ENCODE peak calls at places on chromosomes 16 and 17, in ten cellular contexts. One of them, this sample, is unnamed.

GRCh38 chr16:25922438-25922837 is 230.7 kb downstream of the HS3ST4 start:
- DNase-seq in BJ: no peak
- DNase-seq in bronchial epithelial cell: peak
- DNase-seq in skeletal muscle cell: no peak
- DNase-seq in AG10803: no peak
- DNase-seq in endodermal cell: no peak
- DNase-seq in heart left ventricle: no peak
- DNase-seq in CD8-positive, alpha-beta memory T cell: no peak
- DNase-seq in transverse colon: no peak
- DNase-seq in cardiac muscle cell: no peak
- DNase-seq in this sample: no peak

GRCh38 chr16:84484579-84485254 is 19.7 kb downstream of the MEAK7 start:
- DNase-seq in bronchial epithelial cell: peak
- DNase-seq in AG10803: peak
- DNase-seq in CD8-positive, alpha-beta memory T cell: no peak
- DNase-seq in heart left ventricle: peak
- DNase-seq in skeletal muscle cell: no peak
- DNase-seq in BJ: no peak
- DNase-seq in endodermal cell: peak
- DNase-seq in transverse colon: peak
- DNase-seq in cardiac muscle cell: peak
- DNase-seq in this sample: peak

GRCh38 chr16:83713597-83713996 is 94.2 kb upstream of the HSBP1 start:
- DNase-seq in skeletal muscle cell: no peak
- DNase-seq in bronchial epithelial cell: no peak
- DNase-seq in CD8-positive, alpha-beta memory T cell: no peak
- DNase-seq in endodermal cell: peak
- DNase-seq in heart left ventricle: no peak
- DNase-seq in BJ: no peak
- DNase-seq in AG10803: no peak
- DNase-seq in cardiac muscle cell: no peak
- DNase-seq in transverse colon: no peak
- DNase-seq in this sample: no peak

GRCh38 chr16:4558026-4558425 is 1.9 kb downstream of the C16orf96 start:
- DNase-seq in endodermal cell: no peak
- DNase-seq in bronchial epithelial cell: no peak
- DNase-seq in BJ: no peak
- DNase-seq in heart left ventricle: no peak
- DNase-seq in CD8-positive, alpha-beta memory T cell: no peak
- DNase-seq in cardiac muscle cell: no peak
- DNase-seq in AG10803: no peak
- DNase-seq in transverse colon: no peak
- DNase-seq in skeletal muscle cell: no peak
- DNase-seq in this sample: no peak

GRCh38 chr17:66398059-66398458 is 95.6 kb downstream of the PRKCA start:
- DNase-seq in cardiac muscle cell: no peak
- DNase-seq in skeletal muscle cell: no peak
- DNase-seq in transverse colon: no peak
- DNase-seq in CD8-positive, alpha-beta memory T cell: no peak
- DNase-seq in heart left ventricle: no peak
- DNase-seq in AG10803: no peak
- DNase-seq in bronchial epithelial cell: no peak
- DNase-seq in endodermal cell: no peak
- DNase-seq in BJ: no peak
- DNase-seq in this sample: no peak

GRCh38 chr17:47694018-47694817 is at the start of gene TBKBP1:
- DNase-seq in bronchial epithelial cell: no peak
- DNase-seq in CD8-positive, alpha-beta memory T cell: peak
- DNase-seq in heart left ventricle: peak
- DNase-seq in endodermal cell: peak
- DNase-seq in cardiac muscle cell: peak
- DNase-seq in BJ: no peak
- DNase-seq in skeletal muscle cell: peak
- DNase-seq in AG10803: peak
- DNase-seq in transverse colon: peak
- DNase-seq in this sample: peak

GRCh38 chr17:74214642-74215331 is 1.4 kb downstream of the TTYH2 start:
- DNase-seq in heart left ventricle: peak
- DNase-seq in CD8-positive, alpha-beta memory T cell: no peak
- DNase-seq in bronchial epithelial cell: no peak
- DNase-seq in endodermal cell: no peak
- DNase-seq in BJ: no peak
- DNase-seq in transverse colon: no peak
- DNase-seq in skeletal muscle cell: no peak
- DNase-seq in AG10803: no peak
- DNase-seq in cardiac muscle cell: no peak
- DNase-seq in this sample: no peak

GRCh38 chr17:8608001-8608400 is 22.5 kb downstream of the MYH10 start:
- DNase-seq in BJ: no peak
- DNase-seq in heart left ventricle: no peak
- DNase-seq in transverse colon: no peak
- DNase-seq in AG10803: no peak
- DNase-seq in cardiac muscle cell: no peak
- DNase-seq in CD8-positive, alpha-beta memory T cell: no peak
- DNase-seq in bronchial epithelial cell: no peak
- DNase-seq in skeletal muscle cell: no peak
- DNase-seq in endodermal cell: no peak
- DNase-seq in this sample: no peak

GRCh38 chr17:6071528-6072065 is 1.4 kb downstream of the WSCD1 start:
- DNase-seq in AG10803: no peak
- DNase-seq in bronchial epithelial cell: no peak
- DNase-seq in endodermal cell: no peak
- DNase-seq in cardiac muscle cell: no peak
- DNase-seq in heart left ventricle: no peak
- DNase-seq in transverse colon: no peak
- DNase-seq in BJ: no peak
- DNase-seq in CD8-positive, alpha-beta memory T cell: no peak
- DNase-seq in skeletal muscle cell: no peak
- DNase-seq in this sample: no peak

GRCh38 chr17:6070280-6070894 is at the start of gene WSCD1:
- DNase-seq in cardiac muscle cell: no peak
- DNase-seq in bronchial epithelial cell: no peak
- DNase-seq in AG10803: no peak
- DNase-seq in skeletal muscle cell: no peak
- DNase-seq in endodermal cell: peak
- DNase-seq in heart left ventricle: no peak
- DNase-seq in CD8-positive, alpha-beta memory T cell: no peak
- DNase-seq in BJ: no peak
- DNase-seq in transverse colon: peak
- DNase-seq in this sample: no peak

GRCh38 chr17:6072157-6072556 is 2.0 kb downstream of the WSCD1 start:
- DNase-seq in endodermal cell: no peak
- DNase-seq in bronchial epithelial cell: peak
- DNase-seq in CD8-positive, alpha-beta memory T cell: no peak
- DNase-seq in AG10803: peak
- DNase-seq in skeletal muscle cell: no peak
- DNase-seq in transverse colon: no peak
- DNase-seq in BJ: no peak
- DNase-seq in heart left ventricle: no peak
- DNase-seq in cardiac muscle cell: no peak
- DNase-seq in this sample: no peak

GRCh38 chr17:6069611-6070279 is 434 bp upstream of the WSCD1 start:
- DNase-seq in BJ: no peak
- DNase-seq in bronchial epithelial cell: no peak
- DNase-seq in endodermal cell: no peak
- DNase-seq in skeletal muscle cell: no peak
- DNase-seq in AG10803: no peak
- DNase-seq in transverse colon: peak
- DNase-seq in heart left ventricle: no peak
- DNase-seq in cardiac muscle cell: no peak
- DNase-seq in CD8-positive, alpha-beta memory T cell: no peak
- DNase-seq in this sample: no peak

GRCh38 chr17:6070895-6071511 is 824 bp downstream of the WSCD1 start:
- DNase-seq in heart left ventricle: no peak
- DNase-seq in transverse colon: peak
- DNase-seq in endodermal cell: peak
- DNase-seq in AG10803: peak
- DNase-seq in skeletal muscle cell: no peak
- DNase-seq in cardiac muscle cell: no peak
- DNase-seq in BJ: no peak
- DNase-seq in CD8-positive, alpha-beta memory T cell: no peak
- DNase-seq in bronchial epithelial cell: no peak
- DNase-seq in this sample: no peak
- H3K4me3 ChIP-seq in heart left ventricle: peak
- H3K4me3 ChIP-seq in transverse colon: peak
- H3K4me3 ChIP-seq in endodermal cell: peak
- H3K4me3 ChIP-seq in AG10803: no peak
- H3K4me3 ChIP-seq in skeletal muscle cell: peak
- H3K4me3 ChIP-seq in cardiac muscle cell: peak
- H3K4me3 ChIP-seq in BJ: peak
- H3K4me3 ChIP-seq in CD8-positive, alpha-beta memory T cell: no peak
- H3K4me3 ChIP-seq in bronchial epithelial cell: no peak
- H3K4me3 ChIP-seq in this sample: peak

DNA sequence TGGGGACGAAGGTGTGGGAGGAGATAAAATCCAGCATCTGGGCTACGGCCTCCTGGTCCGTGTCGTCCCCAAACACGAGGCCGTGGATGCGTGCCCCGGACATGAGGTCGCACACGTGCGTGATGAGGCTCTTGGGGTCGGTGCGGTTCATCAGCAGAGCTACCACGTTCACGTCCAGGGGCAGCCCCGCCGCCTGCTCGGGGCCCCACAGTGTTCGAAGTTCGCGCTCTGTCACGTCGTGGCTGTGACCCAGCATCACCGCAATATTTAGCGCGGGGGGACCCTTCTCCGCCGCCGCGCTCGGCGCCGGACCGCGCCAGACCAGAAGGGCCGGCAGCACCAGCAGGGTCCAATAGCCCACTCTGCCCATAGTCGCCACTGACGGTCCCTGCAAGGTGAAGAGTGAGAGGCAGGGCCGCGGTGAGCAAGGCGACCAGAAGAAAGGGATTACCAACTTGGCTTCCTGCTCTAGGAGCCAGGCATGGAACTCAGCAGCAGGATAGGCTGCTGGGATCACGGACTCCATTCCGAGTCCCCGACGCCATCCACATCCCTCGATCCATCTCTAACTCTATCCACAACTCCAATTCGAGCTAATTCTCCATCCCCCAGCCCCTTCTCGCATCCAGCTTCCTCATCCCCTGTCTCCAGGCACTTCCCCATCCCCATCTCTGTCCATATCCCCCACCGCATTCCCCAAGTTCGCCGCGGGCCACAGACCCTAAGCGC is 2.0 kb downstream of the GRIN2A start:
- DNase-seq in endodermal cell: no peak
- DNase-seq in skeletal muscle cell: no peak
- DNase-seq in bronchial epithelial cell: no peak
- DNase-seq in cardiac muscle cell: no peak
- DNase-seq in BJ: no peak
- DNase-seq in transverse colon: no peak
- DNase-seq in CD8-positive, alpha-beta memory T cell: no peak
- DNase-seq in heart left ventricle: no peak
- DNase-seq in AG10803: no peak
- DNase-seq in this sample: no peak
- H3K4me3 ChIP-seq in endodermal cell: no peak
- H3K4me3 ChIP-seq in skeletal muscle cell: no peak
- H3K4me3 ChIP-seq in bronchial epithelial cell: no peak
- H3K4me3 ChIP-seq in cardiac muscle cell: no peak
- H3K4me3 ChIP-seq in BJ: no peak
- H3K4me3 ChIP-seq in transverse colon: no peak
- H3K4me3 ChIP-seq in CD8-positive, alpha-beta memory T cell: no peak
- H3K4me3 ChIP-seq in heart left ventricle: no peak
- H3K4me3 ChIP-seq in AG10803: no peak
- H3K4me3 ChIP-seq in this sample: no peak

DNA sequence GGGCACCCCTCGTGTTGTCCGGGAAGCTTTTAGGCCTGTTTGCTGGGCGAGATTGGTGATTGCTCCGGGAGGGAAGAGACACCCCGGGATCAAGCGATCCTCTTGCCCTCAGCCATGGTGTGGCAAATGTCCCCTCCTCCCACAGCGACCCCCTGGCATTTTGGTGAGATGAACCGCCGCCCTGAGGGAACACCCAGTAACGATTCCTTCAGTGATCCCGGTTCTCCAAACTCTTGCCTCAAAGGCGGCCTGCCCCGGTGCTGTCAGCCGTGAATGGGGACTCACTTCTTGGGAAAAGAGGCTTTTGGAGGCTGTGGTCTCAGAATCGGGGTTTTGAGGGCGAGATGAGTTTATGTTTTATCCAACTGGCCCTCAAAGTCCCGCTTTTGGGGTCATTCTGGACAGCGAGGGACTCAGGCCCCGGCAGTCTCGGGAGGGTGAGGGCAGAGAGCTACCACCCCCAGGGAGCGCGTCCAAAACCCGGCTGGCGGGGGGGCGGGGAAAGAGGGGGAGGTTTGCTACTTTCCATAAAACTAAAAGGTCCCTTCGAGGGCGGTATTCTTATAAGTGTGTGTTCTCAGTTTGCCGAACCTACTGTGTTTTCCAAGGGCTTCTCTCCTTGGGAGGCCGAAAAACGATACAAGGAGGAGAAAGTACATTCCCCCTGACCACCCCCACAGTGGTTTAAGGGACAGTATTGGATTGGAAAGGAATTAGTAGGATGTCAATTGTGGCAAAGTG is 232.7 kb downstream of the MRTFB start:
- DNase-seq in heart left ventricle: no peak
- DNase-seq in cardiac muscle cell: no peak
- DNase-seq in endodermal cell: peak
- DNase-seq in transverse colon: peak
- DNase-seq in bronchial epithelial cell: no peak
- DNase-seq in BJ: no peak
- DNase-seq in AG10803: no peak
- DNase-seq in CD8-positive, alpha-beta memory T cell: no peak
- DNase-seq in skeletal muscle cell: no peak
- DNase-seq in this sample: peak
- H3K4me3 ChIP-seq in heart left ventricle: peak
- H3K4me3 ChIP-seq in cardiac muscle cell: peak
- H3K4me3 ChIP-seq in endodermal cell: peak
- H3K4me3 ChIP-seq in transverse colon: peak
- H3K4me3 ChIP-seq in bronchial epithelial cell: peak
- H3K4me3 ChIP-seq in BJ: peak
- H3K4me3 ChIP-seq in AG10803: peak
- H3K4me3 ChIP-seq in CD8-positive, alpha-beta memory T cell: peak
- H3K4me3 ChIP-seq in skeletal muscle cell: peak
- H3K4me3 ChIP-seq in this sample: peak

GRCh38 chr16:23202166-23202565 is 19.6 kb downstream of the SCNN1G start:
- DNase-seq in skeletal muscle cell: no peak
- DNase-seq in bronchial epithelial cell: no peak
- DNase-seq in CD8-positive, alpha-beta memory T cell: no peak
- DNase-seq in cardiac muscle cell: no peak
- DNase-seq in transverse colon: no peak
- DNase-seq in heart left ventricle: no peak
- DNase-seq in endodermal cell: no peak
- DNase-seq in BJ: no peak
- DNase-seq in AG10803: no peak
- DNase-seq in this sample: no peak

GRCh38 chr16:23195415-23195978 is 13.0 kb downstream of the SCNN1G start:
- DNase-seq in BJ: no peak
- DNase-seq in heart left ventricle: no peak
- DNase-seq in endodermal cell: no peak
- DNase-seq in cardiac muscle cell: no peak
- DNase-seq in CD8-positive, alpha-beta memory T cell: no peak
- DNase-seq in transverse colon: no peak
- DNase-seq in skeletal muscle cell: no peak
- DNase-seq in AG10803: no peak
- DNase-seq in bronchial epithelial cell: no peak
- DNase-seq in this sample: no peak

GRCh38 chr16:23194497-23195221 is 12.1 kb downstream of the SCNN1G start:
- DNase-seq in AG10803: no peak
- DNase-seq in heart left ventricle: no peak
- DNase-seq in endodermal cell: no peak
- DNase-seq in CD8-positive, alpha-beta memory T cell: no peak
- DNase-seq in BJ: no peak
- DNase-seq in cardiac muscle cell: no peak
- DNase-seq in skeletal muscle cell: no peak
- DNase-seq in transverse colon: no peak
- DNase-seq in bronchial epithelial cell: no peak
- DNase-seq in this sample: no peak

GRCh38 chr16:23196577-23196976 is 14.0 kb downstream of the SCNN1G start:
- DNase-seq in cardiac muscle cell: no peak
- DNase-seq in heart left ventricle: no peak
- DNase-seq in skeletal muscle cell: no peak
- DNase-seq in endodermal cell: no peak
- DNase-seq in BJ: no peak
- DNase-seq in AG10803: no peak
- DNase-seq in transverse colon: no peak
- DNase-seq in CD8-positive, alpha-beta memory T cell: no peak
- DNase-seq in bronchial epithelial cell: no peak
- DNase-seq in this sample: no peak
- H3K4me3 ChIP-seq in cardiac muscle cell: no peak
- H3K4me3 ChIP-seq in heart left ventricle: no peak
- H3K4me3 ChIP-seq in skeletal muscle cell: no peak
- H3K4me3 ChIP-seq in endodermal cell: no peak
- H3K4me3 ChIP-seq in BJ: no peak
- H3K4me3 ChIP-seq in AG10803: no peak
- H3K4me3 ChIP-seq in transverse colon: no peak
- H3K4me3 ChIP-seq in CD8-positive, alpha-beta memory T cell: no peak
- H3K4me3 ChIP-seq in bronchial epithelial cell: no peak
- H3K4me3 ChIP-seq in this sample: no peak